ENCODE peak calls at places on chromosome 1, in four cellular contexts. One of them, this sample, is unnamed.

GRCh38 chr1:11545793-11546192 is 66.8 kb downstream of the DISP3 start:
- DNase-seq in HepG2: no peak
- DNase-seq in WTC11: no peak
- DNase-seq in K562: no peak
- DNase-seq in this sample: no peak

GRCh38 chr1:245673920-245674414 is 519.2 kb downstream of the KIF26B start:
- DNase-seq in HepG2: no peak
- DNase-seq in WTC11: no peak
- DNase-seq in K562: no peak
- DNase-seq in this sample: no peak

GRCh38 chr1:204275695-204276596 is 62.2 kb upstream of the GOLT1A start:
- DNase-seq in HepG2: no peak
- DNase-seq in WTC11: no peak
- DNase-seq in K562: no peak
- DNase-seq in this sample: no peak

GRCh38 chr1:30694248-30695175 is 28.9 kb downstream of the MATN1 start:
- DNase-seq in HepG2: no peak
- DNase-seq in WTC11: no peak
- DNase-seq in K562: no peak
- DNase-seq in this sample: no peak

GRCh38 chr1:43750083-43750482 is 42.7 kb downstream of the ST3GAL3 start:
- DNase-seq in HepG2: no peak
- DNase-seq in WTC11: no peak
- DNase-seq in K562: no peak
- DNase-seq in this sample: no peak

GRCh38 chr1:87524021-87524754 is 195.5 kb downstream of the LMO4 start:
- DNase-seq in HepG2: no peak
- DNase-seq in WTC11: no peak
- DNase-seq in K562: no peak
- DNase-seq in this sample: no peak

GRCh38 chr1:21829294-21829693 is 17.2 kb downstream of the LDLRAD2 start:
- DNase-seq in HepG2: no peak
- DNase-seq in WTC11: no peak
- DNase-seq in K562: no peak
- DNase-seq in this sample: no peak

GRCh38 chr1:101379037-101379436 is 142.2 kb downstream of the S1PR1 start:
- DNase-seq in HepG2: no peak
- DNase-seq in WTC11: no peak
- DNase-seq in K562: no peak
- DNase-seq in this sample: no peak

GRCh38 chr1:68442822-68443556 is 6.8 kb downstream of the RPE65 start:
- DNase-seq in HepG2: peak
- DNase-seq in WTC11: peak
- DNase-seq in K562: peak
- DNase-seq in this sample: peak

GRCh38 chr1:182193908-182194550 is 132.5 kb upstream of the ZNF648 start:
- DNase-seq in HepG2: no peak
- DNase-seq in WTC11: no peak
- DNase-seq in K562: no peak
- DNase-seq in this sample: no peak

GRCh38 chr1:26259578-26259977 is 20.3 kb upstream of the SH3BGRL3 start:
- DNase-seq in HepG2: no peak
- DNase-seq in WTC11: no peak
- DNase-seq in K562: no peak
- DNase-seq in this sample: no peak

GRCh38 chr1:84758968-84759491 is 68.8 kb upstream of the SSX2IP start:
- DNase-seq in HepG2: no peak
- DNase-seq in WTC11: no peak
- DNase-seq in K562: no peak
- DNase-seq in this sample: no peak

GRCh38 chr1:53362851-53363642 is 35.2 kb upstream of the LRP8 start:
- DNase-seq in HepG2: peak
- DNase-seq in WTC11: peak
- DNase-seq in K562: peak
- DNase-seq in this sample: no peak

GRCh38 chr1:64474639-64475038 is 4.7 kb downstream of the CACHD1 start:
- DNase-seq in HepG2: no peak
- DNase-seq in WTC11: no peak
- DNase-seq in K562: no peak
- DNase-seq in this sample: no peak

GRCh38 chr1:152036316-152037216 is at the start of gene S100A11:
- DNase-seq in HepG2: peak
- DNase-seq in WTC11: peak
- DNase-seq in K562: peak
- DNase-seq in this sample: peak

GRCh38 chr1:206935491-206936067 is 10.7 kb downstream of the PIGR start:
- DNase-seq in HepG2: peak
- DNase-seq in WTC11: peak
- DNase-seq in K562: peak
- DNase-seq in this sample: peak

GRCh38 chr1:36400825-36401601 is 3.3 kb upstream of the LSM10 start:
- DNase-seq in HepG2: peak
- DNase-seq in WTC11: peak
- DNase-seq in K562: peak
- DNase-seq in this sample: no peak

DNA sequence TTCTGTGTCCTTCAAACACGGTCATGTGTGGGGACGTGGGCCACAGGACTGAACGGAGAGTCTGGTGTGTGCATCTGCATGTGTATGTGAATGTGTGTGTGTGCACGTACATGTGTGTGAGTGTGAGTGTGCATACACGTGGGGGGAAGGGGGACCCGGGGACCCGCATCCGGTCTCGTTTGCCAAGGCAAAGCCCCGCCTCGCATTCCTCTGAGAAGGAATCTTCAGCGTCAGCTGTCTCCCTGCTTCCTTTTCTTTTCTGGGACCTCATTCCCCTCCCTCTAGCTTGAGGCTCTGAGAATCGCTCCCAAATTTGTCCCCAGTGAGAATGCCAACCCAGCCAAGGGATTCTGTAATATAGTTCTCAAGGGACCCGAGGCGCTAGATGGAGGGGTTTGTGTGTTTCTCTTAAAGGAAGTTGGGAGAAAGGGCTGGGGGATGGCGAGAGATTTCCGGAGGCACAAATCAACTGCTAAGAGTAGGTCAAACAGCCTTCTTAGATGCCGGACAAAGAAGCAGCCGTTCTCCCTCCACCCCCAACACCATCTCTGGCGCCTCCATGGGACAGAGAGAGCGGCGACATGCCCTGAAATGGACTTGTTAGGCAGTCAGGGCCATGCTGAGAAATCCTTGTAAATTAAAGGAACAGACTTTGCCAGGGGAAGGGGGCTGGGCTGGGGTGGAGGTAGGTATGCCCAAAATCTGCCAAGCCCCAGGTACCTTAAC is 6.6 kb downstream of the IFFO2 start:
- DNase-seq in HepG2: peak
- DNase-seq in WTC11: peak
- DNase-seq in K562: no peak
- DNase-seq in this sample: peak
- TF ChIP-seq HMGXB4 in HepG2: peak
- TF ChIP-seq HMGXB4 in WTC11: no peak
- TF ChIP-seq HMGXB4 in K562: no peak
- TF ChIP-seq HMGXB4 in this sample: no peak

GRCh38 chr1:25065246-25066238 is 135.5 kb upstream of the RUNX3 start:
- DNase-seq in HepG2: no peak
- DNase-seq in WTC11: no peak
- DNase-seq in K562: peak
- DNase-seq in this sample: no peak
- TF ChIP-seq HMGXB4 in HepG2: no peak
- TF ChIP-seq HMGXB4 in WTC11: no peak
- TF ChIP-seq HMGXB4 in K562: no peak
- TF ChIP-seq HMGXB4 in this sample: no peak

DNA sequence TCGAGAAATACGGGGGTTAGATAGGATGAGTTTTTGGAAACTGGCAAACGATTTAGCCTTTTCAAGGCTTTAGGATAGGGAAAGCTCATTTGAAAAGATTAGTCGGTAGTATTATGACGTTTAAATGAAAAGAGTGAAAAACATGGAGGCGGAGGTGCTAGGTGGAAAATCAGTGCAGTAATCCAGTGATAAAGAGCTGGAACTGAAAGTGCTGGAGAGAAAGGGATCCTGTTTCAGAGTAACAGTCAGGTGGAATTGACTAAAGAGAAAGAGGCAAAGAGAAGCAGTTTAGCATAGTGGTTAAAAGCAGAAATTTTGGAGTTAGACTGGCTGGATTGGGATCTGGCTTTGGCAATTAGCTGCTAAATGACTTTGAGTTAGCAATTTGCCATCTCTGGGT is 945 bp downstream of the WDR3 start:
- DNase-seq in HepG2: no peak
- DNase-seq in WTC11: no peak
- DNase-seq in K562: no peak
- DNase-seq in this sample: no peak
- TF ChIP-seq HMGXB4 in HepG2: no peak
- TF ChIP-seq HMGXB4 in WTC11: no peak
- TF ChIP-seq HMGXB4 in K562: no peak
- TF ChIP-seq HMGXB4 in this sample: no peak

GRCh38 chr1:228136908-228137307 is 3.2 kb upstream of the GUK1 start:
- DNase-seq in HepG2: no peak
- DNase-seq in WTC11: no peak
- DNase-seq in K562: no peak
- DNase-seq in this sample: no peak
- TF ChIP-seq HMGXB4 in HepG2: no peak
- TF ChIP-seq HMGXB4 in WTC11: no peak
- TF ChIP-seq HMGXB4 in K562: no peak
- TF ChIP-seq HMGXB4 in this sample: no peak

GRCh38 chr1:55064861-55065263 is 25.5 kb downstream of the PCSK9 start:
- DNase-seq in HepG2: no peak
- DNase-seq in WTC11: no peak
- DNase-seq in K562: no peak
- DNase-seq in this sample: peak
- TF ChIP-seq HMGXB4 in HepG2: no peak
- TF ChIP-seq HMGXB4 in WTC11: no peak
- TF ChIP-seq HMGXB4 in K562: no peak
- TF ChIP-seq HMGXB4 in this sample: no peak

This sample was measured in A549.